ENCODE peak calls at places on chromosomes 16 and 17, in six cellular contexts. M, I, V, R, F and Z are unnamed samples.
A peak's percentile ranks its signal among the peaks of the same experiment; 100 is the strongest.

GRCh38 chr17:59375858-59376257 is 44.4 kb downstream of the YPEL2 start:
- DNase-seq in V (no peak), I (no peak), M (no peak), F (no peak), R (no peak), Z (no peak)

GRCh38 chr17:47987240-47987835 is 16.4 kb downstream of the CDK5RAP3 start:
- DNase-seq in R (no peak), I (no peak), F (no peak), V (no peak), M (no peak), Z (peak; percentile 85)

GRCh38 chr17:76700290-76700626 is 10.5 kb downstream of the MXRA7 start:
- DNase-seq in V (no peak), F (no peak), I (no peak), R (no peak), M (no peak), Z (no peak)

GRCh38 chr17:1724351-1724868 is at the start of gene WDR81:
- DNase-seq in V (peak; percentile 93), R (peak; percentile 93), I (peak; percentile 87), M (peak; percentile 97), F (peak; percentile 68), Z (peak; percentile 87)

GRCh38 chr17:81196505-81197408 is 26.0 kb downstream of the CEP131 start:
- DNase-seq in I (no peak), F (no peak), M (no peak), R (no peak), V (no peak), Z (no peak)

GRCh38 chr17:81403671-81404534 is 8.6 kb downstream of the BAHCC1 start:
- DNase-seq in F (no peak), I (no peak), V (no peak), R (no peak), M (no peak), Z (no peak)

GRCh38 chr17:3127451-3127850 is at the start of gene OR1G1:
- DNase-seq in V (no peak), I (no peak), F (no peak), M (no peak), R (no peak), Z (no peak)

GRCh38 chr16:19733551-19733950 is 15.5 kb downstream of the IQCK start:
- DNase-seq in V (no peak), I (no peak), M (no peak), F (no peak), R (no peak), Z (no peak)

GRCh38 chr17:57463103-57463885 is 207.0 kb downstream of the MSI2 start:
- DNase-seq in V (no peak), F (no peak), M (no peak), I (no peak), R (no peak), Z (peak; percentile 62)

GRCh38 chr16:59067207-59067606 is 333.1 kb upstream of the GOT2 start:
- DNase-seq in R (no peak), F (no peak), I (no peak), V (no peak), M (no peak), Z (no peak)

GRCh38 chr16:13928644-13929043 is 8.7 kb downstream of the ERCC4 start:
- DNase-seq in R (no peak), I (no peak), F (no peak), V (no peak), M (no peak), Z (no peak)

GRCh38 chr17:29066053-29066452 is 23.1 kb downstream of the PIPOX start:
- DNase-seq in I (no peak), R (no peak), V (no peak), M (no peak), F (no peak), Z (no peak)

GRCh38 chr17:67753026-67753425 is 35.3 kb downstream of the NOL11 start:
- DNase-seq in F (no peak), M (no peak), V (no peak), I (no peak), R (no peak), Z (no peak)

GRCh38 chr17:2232244-2232638 is 71.3 kb downstream of the SMG6 start:
- DNase-seq in F (no peak), M (no peak), R (no peak), I (no peak), V (no peak), Z (peak; percentile 23)

GRCh38 chr16:87241135-87241771 is 75.9 kb downstream of the C16orf95 start:
- DNase-seq in R (no peak), V (peak; percentile 50), F (no peak), I (no peak), M (no peak), Z (no peak)

GRCh38 chr17:19250421-19251141 is 13.4 kb downstream of the EPN2 start:
- DNase-seq in F (no peak), M (peak; percentile 69), V (no peak), I (no peak), R (no peak), Z (no peak)

GRCh38 chr17:20008242-20009051 is 712 bp upstream of the SPECC1 start:
- DNase-seq in F (no peak), V (peak; percentile 28), M (peak; percentile 60), I (peak; percentile 19), R (no peak), Z (peak; percentile 21)

GRCh38 chr17:48625502-48626201 is 506 bp downstream of the HOXB9 start:
- DNase-seq in I (no peak), R (no peak), V (peak; percentile 91), F (no peak), M (no peak), Z (peak; percentile 69)

GRCh38 chr16:50547340-50547865 is 793 bp upstream of the NKD1 start:
- DNase-seq in I (peak; percentile 60), M (peak; percentile 54), V (peak; percentile 57), R (no peak), F (no peak), Z (no peak)

GRCh38 chr16:23059433-23059832 is 89.8 kb downstream of the USP31 start:
- DNase-seq in I (no peak), R (no peak), V (no peak), M (no peak), F (no peak), Z (no peak)

GRCh38 chr16:58460219-58460610 is 39.7 kb upstream of the NDRG4 start:
- DNase-seq in R (no peak), V (no peak), M (no peak), F (no peak), I (no peak), Z (no peak)

GRCh38 chr16:67966549-67967182 is 1.8 kb downstream of the SLC12A4 start:
- DNase-seq in R (no peak), I (no peak), M (no peak), V (no peak), F (no peak), Z (no peak)

GRCh38 chr16:85986931-85987749 is 88.2 kb downstream of the IRF8 start:
- DNase-seq in V (peak; percentile 49), I (no peak), R (no peak), M (no peak), F (no peak), Z (no peak)

GRCh38 chr17:37774508-37774907 is 29.6 kb upstream of the HNF1B start:
- DNase-seq in F (no peak), R (no peak), M (no peak), V (no peak), I (no peak), Z (no peak)

GRCh38 chr16:51888021-51888420 is 658.9 kb downstream of the TOX3 start:
- DNase-seq in R (no peak), F (no peak), I (no peak), V (no peak), M (no peak), Z (no peak)

DNA sequence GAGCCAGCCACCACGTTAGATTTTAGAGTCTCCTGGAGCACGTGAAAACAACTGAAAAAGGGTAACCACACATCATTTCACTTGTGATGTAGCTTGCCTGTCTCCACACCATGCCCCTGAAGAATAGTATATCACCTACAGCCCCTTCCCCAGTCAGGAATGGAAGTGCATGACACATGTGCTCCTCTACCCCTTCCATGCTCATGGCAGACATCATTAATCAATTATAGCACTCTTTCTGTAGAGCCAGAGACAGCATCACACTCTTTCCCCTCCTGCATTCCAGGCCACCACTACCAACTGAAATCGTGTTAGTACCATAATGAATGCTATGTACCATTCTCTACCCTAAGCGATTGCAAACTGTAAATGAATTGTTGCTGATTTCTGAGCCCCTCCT is 113.5 kb upstream of the PLCG2 start:
- DNase-seq in F (no peak), R (no peak), V (no peak), M (no peak), I (no peak), Z (no peak)
- H3K36me3 ChIP-seq in F (no peaks in the 10 kb centered on the region), R (no peaks in the 10 kb centered on the region), V (peaks cover 19% of the 10 kb centered on the region), M (peaks cover 7% of the 10 kb centered on the region), I (no peaks in the 10 kb centered on the region), Z (peaks cover 4% of the 10 kb centered on the region)

GRCh38 chr17:60525347-60525623 is 757 bp downstream of the APPBP2 start:
- DNase-seq in I (peak; percentile 68), M (no peak), V (peak; percentile 44), F (no peak), R (no peak), Z (no peak)

GRCh38 chr17:60525624-60526514 is at the start of gene APPBP2:
- DNase-seq in V (peak; percentile 91), I (peak; percentile 87), M (peak; percentile 93), R (peak; percentile 71), F (peak; percentile 23), Z (peak; percentile 87)

GRCh38 chr17:60524463-60525346 is 1.3 kb downstream of the APPBP2 start:
- DNase-seq in R (no peak), F (no peak), I (no peak), V (no peak), M (no peak), Z (no peak)

GRCh38 chr17:60523822-60524221 is 2.2 kb downstream of the APPBP2 start:
- DNase-seq in M (no peak), F (no peak), V (no peak), R (no peak), I (no peak), Z (no peak)

GRCh38 chr17:60522889-60523626 is 3.0 kb downstream of the APPBP2 start:
- DNase-seq in F (no peak), M (no peak), V (no peak), R (no peak), I (no peak), Z (no peak)
- H3K4me3 ChIP-seq in F (peak overlapping the region; percentile 24), M (peak overlapping the region; percentile 99), V (no peak overlapping the region), R (no peak overlapping the region), I (no peak overlapping the region), Z (no peak overlapping the region)

GRCh38 chr17:6670999-6671398 is 19.4 kb downstream of the C17orf100 start:
- DNase-seq in V (no peak), F (no peak), M (no peak), R (no peak), I (no peak), Z (no peak)

GRCh38 chr17:6668219-6668618 is 16.7 kb downstream of the C17orf100 start:
- DNase-seq in F (no peak), M (no peak), R (no peak), I (no peak), V (no peak), Z (no peak)

GRCh38 chr17:6670571-6670970 is 19.0 kb downstream of the C17orf100 start:
- DNase-seq in F (no peak), I (no peak), R (no peak), V (no peak), M (no peak), Z (no peak)

GRCh38 chr17:6668727-6669425 is 17.3 kb downstream of the C17orf100 start:
- DNase-seq in F (no peak), M (no peak), V (no peak), I (no peak), R (no peak), Z (no peak)

GRCh38 chr17:6669479-6670212 is 18.1 kb downstream of the C17orf100 start:
- DNase-seq in I (no peak), R (no peak), M (no peak), V (no peak), F (no peak), Z (no peak)
- H3K27me3 ChIP-seq in I (no peaks in the 10 kb centered on the region), R (no peaks in the 10 kb centered on the region), M (peaks cover 2% of the 10 kb centered on the region), V (no peaks in the 10 kb centered on the region), F (no peaks in the 10 kb centered on the region), Z (no peaks in the 10 kb centered on the region)

GRCh38 chr17:78991906-78992532 is 12.3 kb upstream of the LGALS3BP start:
- DNase-seq in F (no peak), R (no peak), V (no peak), I (no peak), M (peak; percentile 43), Z (no peak)
- H3K36me3 ChIP-seq in F (peaks cover 35% of the 10 kb centered on the region), R (peaks cover 33% of the 10 kb centered on the region), V (peaks cover 8% of the 10 kb centered on the region), I (no peaks in the 10 kb centered on the region), M (peaks cover 55% of the 10 kb centered on the region), Z (peaks cover 54% of the 10 kb centered on the region)